ENCODE peak calls at places on chromosomes 4 and X, in nine cellular contexts. O is H1, J is MM.1S, G is aorta, R is right atrium auricular region, S is stomach, Y is hepatocyte, E is pancreas, H is A549. M is an unnamed sample.

GRCh38 chr4:1113311-1114009 is at the start of gene RNF212:
- DNase-seq in O (no peak), J (no peak), G (no peak), R (no peak), S (peak), Y (peak), E (no peak), H (peak), M (no peak)

GRCh38 chrX:13855689-13856425 is 39.0 kb upstream of the GPM6B start:
- DNase-seq in O (no peak), J (peak), G (no peak), R (no peak), S (no peak), Y (no peak), E (no peak), H (no peak), M (no peak)

GRCh38 chr4:88591787-88592599 is at the start of gene HERC3:
- DNase-seq in O (peak), J (peak), G (peak), R (peak), S (peak), Y (peak), E (peak), H (peak), M (peak)

GRCh38 chr4:158042591-158043030 is 130.2 kb downstream of the GASK1B start:
- DNase-seq in O (no peak), J (no peak), G (no peak), R (no peak), S (no peak), Y (no peak), E (no peak), H (no peak), M (no peak)

GRCh38 chr4:11912886-11913285 is 484.2 kb upstream of the HS3ST1 start:
- DNase-seq in O (no peak), J (no peak), G (no peak), R (no peak), S (no peak), Y (no peak), E (no peak), H (no peak), M (no peak)

GRCh38 chrX:74304016-74304415 is at the start of gene ZCCHC13:
- DNase-seq in O (no peak), J (no peak), G (no peak), R (no peak), S (no peak), Y (no peak), E (no peak), H (no peak), M (no peak)

GRCh38 chr4:10008208-10009005 is 12.9 kb downstream of the SLC2A9 start:
- DNase-seq in O (no peak), J (no peak), G (no peak), R (no peak), S (no peak), Y (no peak), E (no peak), H (no peak), M (no peak)

GRCh38 chr4:150906987-150907633 is 108.0 kb downstream of the LRBA start:
- DNase-seq in O (no peak), J (no peak), G (no peak), R (no peak), S (no peak), Y (no peak), E (no peak), H (no peak), M (no peak)

GRCh38 chrX:26050099-26050498 is 88.0 kb upstream of the MAGEB18 start:
- DNase-seq in O (no peak), J (no peak), G (no peak), R (no peak), S (no peak), Y (no peak), E (no peak), H (no peak), M (no peak)

GRCh38 chr4:87511500-87511899 is 17.7 kb downstream of the SPARCL1 start:
- DNase-seq in O (no peak), J (no peak), G (no peak), R (no peak), S (no peak), Y (no peak), E (no peak), H (no peak), M (no peak)

GRCh38 chr4:38162240-38162784 is 202.1 kb downstream of the PTTG2 start:
- DNase-seq in O (no peak), J (no peak), G (no peak), R (no peak), S (peak), Y (peak), E (peak), H (no peak), M (no peak)

GRCh38 chrX:65871671-65872311 is 168.1 kb downstream of the VSIG4 start:
- DNase-seq in O (peak), J (peak), G (no peak), R (no peak), S (no peak), Y (peak), E (no peak), H (peak), M (no peak)

GRCh38 chrX:3443186-3443585 is 96.7 kb upstream of the MXRA5 start:
- DNase-seq in O (no peak), J (no peak), G (no peak), R (no peak), S (no peak), Y (no peak), E (no peak), H (no peak), M (no peak)

DNA sequence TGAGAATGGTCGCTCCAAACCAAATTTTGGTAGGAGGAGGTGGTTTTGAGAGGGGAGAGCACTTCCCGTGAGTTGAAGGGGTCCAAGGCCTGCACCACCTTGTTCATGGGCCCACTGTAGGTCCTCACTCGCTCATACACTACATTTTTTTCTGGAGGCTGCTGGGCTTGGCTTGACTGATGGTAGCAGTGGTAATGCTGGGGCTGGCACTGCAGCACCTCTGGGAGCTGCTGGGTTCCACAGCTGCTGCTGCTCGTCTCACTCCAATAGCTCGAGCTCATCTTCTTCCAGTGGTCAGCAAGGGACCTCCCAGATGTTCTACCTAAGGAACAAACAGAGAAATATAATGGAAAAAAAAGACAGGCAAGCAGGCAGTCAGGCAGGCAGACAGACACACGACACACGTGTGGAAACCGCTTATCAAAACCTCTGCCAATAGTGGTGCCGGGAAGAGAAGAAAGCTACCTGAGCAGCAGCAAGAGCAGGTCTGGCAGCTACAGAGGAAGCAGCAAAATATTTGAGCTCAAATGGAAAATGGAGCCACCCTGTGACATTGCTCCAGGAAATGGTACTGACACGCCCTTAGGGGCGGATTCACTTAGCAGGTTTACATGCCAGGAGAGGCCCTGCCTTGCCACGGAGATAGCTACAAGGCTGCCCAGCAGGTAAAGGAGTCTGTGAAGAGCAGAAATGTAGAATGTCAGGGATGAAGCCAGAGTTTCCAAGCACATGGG is at the start of gene POF1B:
- DNase-seq in O (no peak), J (no peak), G (no peak), R (no peak), S (peak), Y (peak), E (peak), H (peak), M (no peak)
- H3K4me3 ChIP-seq in O (no peak), J (no peak), G (no peak), R (peak), S (peak), Y (peak), E (peak), H (peak), M (no peak)

GRCh38 chrX:123648028-123648810 is 84.6 kb downstream of the THOC2 start:
- DNase-seq in O (peak), J (no peak), G (no peak), R (no peak), S (peak), Y (peak), E (peak), H (peak), M (no peak)
- H3K27ac ChIP-seq in O (no peak), J (no peak), G (no peak), R (no peak), S (peak), Y (peak), E (no peak), H (peak), M (no peak)

GRCh38 chr4:41143721-41144379 is 70.5 kb downstream of the APBB2 start:
- DNase-seq in O (no peak), J (no peak), G (no peak), R (no peak), S (no peak), Y (no peak), E (no peak), H (no peak), M (no peak)

GRCh38 chr4:41140410-41140809 is 73.9 kb downstream of the APBB2 start:
- DNase-seq in O (no peak), J (no peak), G (no peak), R (no peak), S (no peak), Y (no peak), E (no peak), H (no peak), M (no peak)

GRCh38 chr4:41142946-41143720 is 71.2 kb downstream of the APBB2 start:
- DNase-seq in O (no peak), J (no peak), G (peak), R (peak), S (peak), Y (peak), E (peak), H (no peak), M (no peak)

GRCh38 chr4:41141910-41142309 is 72.4 kb downstream of the APBB2 start:
- DNase-seq in O (no peak), J (no peak), G (no peak), R (no peak), S (no peak), Y (no peak), E (no peak), H (no peak), M (no peak)

GRCh38 chr4:41142356-41142755 is 72.0 kb downstream of the APBB2 start:
- DNase-seq in O (no peak), J (no peak), G (no peak), R (no peak), S (peak), Y (no peak), E (no peak), H (no peak), M (no peak)
- H3K4me3 ChIP-seq in O (no peak), J (no peak), G (no peak), R (no peak), S (no peak), Y (no peak), E (no peak), H (no peak), M (no peak)

GRCh38 chr4:46837639-46838038 is 71.4 kb downstream of the COX7B2 start:
- DNase-seq in O (no peak), J (no peak), G (no peak), R (no peak), S (no peak), Y (no peak), E (no peak), H (no peak), M (no peak)
- H3K27ac ChIP-seq in O (no peak), J (no peak), G (no peak), R (no peak), S (no peak), Y (no peak), E (no peak), H (no peak), M (no peak)

GRCh38 chr4:165331823-165332222 is 4.4 kb downstream of the MSMO1 start:
- DNase-seq in O (no peak), J (no peak), G (no peak), R (no peak), S (no peak), Y (no peak), E (no peak), H (no peak), M (no peak)

GRCh38 chr4:165331316-165331715 is 3.8 kb downstream of the MSMO1 start:
- DNase-seq in O (no peak), J (no peak), G (no peak), R (no peak), S (no peak), Y (no peak), E (no peak), H (no peak), M (no peak)

GRCh38 chr4:165330666-165331065 is 3.2 kb downstream of the MSMO1 start:
- DNase-seq in O (no peak), J (no peak), G (no peak), R (no peak), S (no peak), Y (no peak), E (no peak), H (no peak), M (no peak)

GRCh38 chr4:165328708-165329107 is 1.2 kb downstream of the MSMO1 start:
- DNase-seq in O (no peak), J (no peak), G (no peak), R (no peak), S (no peak), Y (peak), E (no peak), H (no peak), M (no peak)

DNA sequence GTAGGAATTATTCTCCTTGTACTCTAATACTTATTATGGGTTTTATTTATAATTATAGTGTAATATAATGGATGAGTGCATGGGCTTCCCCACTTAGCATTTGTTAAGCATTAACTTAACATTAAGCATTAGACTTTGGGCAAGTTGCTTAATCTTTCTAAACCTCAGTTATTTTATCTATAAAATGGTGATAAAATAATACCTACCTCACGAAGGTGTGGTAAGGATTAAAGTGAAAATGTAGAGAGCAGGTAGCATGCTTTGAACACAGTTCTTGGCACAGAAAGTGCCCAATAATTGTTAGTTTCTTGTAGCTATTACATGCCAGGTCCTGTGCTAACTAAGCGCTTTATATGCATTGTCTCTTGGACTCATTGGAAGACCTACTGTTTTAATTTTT is 2.6 kb downstream of the MSMO1 start:
- DNase-seq in O (no peak), J (no peak), G (no peak), R (no peak), S (no peak), Y (no peak), E (no peak), H (no peak), M (no peak)
- H3K4me3 ChIP-seq in O (peak), J (no peak), G (no peak), R (no peak), S (no peak), Y (peak), E (no peak), H (no peak), M (no peak)

DNA sequence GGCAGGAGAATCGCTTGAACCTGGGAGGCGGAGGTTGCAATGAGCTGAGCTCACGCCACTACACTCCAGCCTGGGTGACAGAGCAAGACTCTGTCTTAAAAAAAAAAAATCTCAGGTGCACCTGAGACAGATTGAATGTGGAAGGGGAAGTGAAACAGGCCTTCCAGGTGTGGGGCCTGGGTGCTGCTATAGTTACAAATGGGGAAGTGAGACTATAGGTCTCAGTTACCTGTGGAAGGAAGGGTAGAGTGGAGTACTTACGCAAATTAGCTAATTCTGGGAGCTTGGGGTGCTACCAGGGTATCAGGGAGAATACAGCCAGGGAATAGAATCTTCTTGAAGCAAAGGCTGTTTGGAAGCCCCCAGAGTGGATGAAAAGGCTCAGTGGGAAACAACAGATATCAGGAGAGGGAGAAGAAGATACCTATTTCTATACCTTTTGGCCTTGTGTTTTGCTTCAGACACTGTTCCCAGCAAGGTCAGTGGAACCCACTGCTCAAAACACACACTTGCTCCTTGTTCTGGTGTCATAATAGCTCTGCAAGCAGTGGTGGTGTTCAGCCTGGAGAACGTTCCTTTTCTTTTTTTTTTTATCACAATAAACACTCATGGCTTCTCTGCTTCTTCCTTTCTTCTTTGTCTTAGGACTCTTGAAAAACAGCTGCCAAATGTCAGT is 7.0 kb downstream of the CD38 start:
- DNase-seq in O (no peak), J (peak), G (no peak), R (no peak), S (no peak), Y (no peak), E (no peak), H (no peak), M (no peak)
- H3K27ac ChIP-seq in O (no peak), J (peak), G (no peak), R (no peak), S (no peak), Y (no peak), E (no peak), H (no peak), M (no peak)

DNA sequence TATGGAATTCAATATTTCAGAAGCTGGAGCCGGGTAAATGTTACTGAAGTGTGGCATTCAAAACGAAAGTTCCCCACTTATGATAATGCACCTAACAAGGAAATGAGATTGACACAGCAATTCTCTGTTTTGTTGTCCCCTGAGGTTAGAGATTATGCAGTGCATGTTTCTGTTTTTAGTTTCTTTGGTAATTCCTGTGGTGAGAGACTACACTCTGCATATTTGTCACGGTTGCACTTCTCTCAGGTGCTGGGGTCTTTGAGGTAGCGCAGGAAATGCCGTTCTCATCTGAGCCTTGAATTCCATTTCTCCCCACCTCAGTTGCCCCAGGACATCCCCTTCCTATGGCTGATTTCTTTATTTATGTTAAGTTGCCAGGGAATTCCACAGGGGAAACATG is 15.3 kb upstream of the BEND4 start:
- DNase-seq in O (no peak), J (peak), G (no peak), R (no peak), S (no peak), Y (no peak), E (no peak), H (no peak), M (no peak)
- H3K4me3 ChIP-seq in O (no peak), J (peak), G (no peak), R (no peak), S (no peak), Y (no peak), E (no peak), H (no peak), M (no peak)